ENCODE peak calls at places on chromosome 1, in eight cellular contexts. One of them, this sample, is unnamed.

GRCh38 chr1:9472386-9473031 is 66.8 kb upstream of the SLC25A33 start:
- DNase-seq in NCI-H1092: no peak
- DNase-seq in endodermal cell: peak; percentile 59
- DNase-seq in AG04450: no peak
- DNase-seq in T follicular helper cell: no peak
- DNase-seq in MCF 10A: no peak
- DNase-seq in esophagus muscularis mucosa: no peak
- DNase-seq in fibroblast of pulmonary artery: no peak
- DNase-seq in this sample: peak; percentile 63

GRCh38 chr1:201587729-201588128 is 48.8 kb downstream of the NAV1 start:
- DNase-seq in NCI-H1092: no peak
- DNase-seq in endodermal cell: no peak
- DNase-seq in AG04450: no peak
- DNase-seq in T follicular helper cell: no peak
- DNase-seq in MCF 10A: no peak
- DNase-seq in esophagus muscularis mucosa: no peak
- DNase-seq in fibroblast of pulmonary artery: no peak
- DNase-seq in this sample: no peak

GRCh38 chr1:38068220-38068979 is 21.8 kb upstream of the POU3F1 start:
- DNase-seq in NCI-H1092: no peak
- DNase-seq in endodermal cell: no peak
- DNase-seq in AG04450: no peak
- DNase-seq in T follicular helper cell: no peak
- DNase-seq in MCF 10A: no peak
- DNase-seq in esophagus muscularis mucosa: no peak
- DNase-seq in fibroblast of pulmonary artery: no peak
- DNase-seq in this sample: no peak

GRCh38 chr1:81174052-81174451 is 626.7 kb upstream of the ADGRL2 start:
- DNase-seq in NCI-H1092: no peak
- DNase-seq in endodermal cell: no peak
- DNase-seq in AG04450: no peak
- DNase-seq in T follicular helper cell: no peak
- DNase-seq in MCF 10A: peak; percentile 89
- DNase-seq in esophagus muscularis mucosa: no peak
- DNase-seq in fibroblast of pulmonary artery: no peak
- DNase-seq in this sample: no peak

GRCh38 chr1:179824265-179824664 is 53.3 kb downstream of the TOR1AIP2 start:
- DNase-seq in NCI-H1092: no peak
- DNase-seq in endodermal cell: peak; percentile 47
- DNase-seq in AG04450: no peak
- DNase-seq in T follicular helper cell: no peak
- DNase-seq in MCF 10A: no peak
- DNase-seq in esophagus muscularis mucosa: no peak
- DNase-seq in fibroblast of pulmonary artery: no peak
- DNase-seq in this sample: no peak

GRCh38 chr1:1021010-1021845 is 1.3 kb downstream of the AGRN start:
- DNase-seq in NCI-H1092: no peak
- DNase-seq in endodermal cell: peak; percentile 70
- DNase-seq in AG04450: peak; percentile 15
- DNase-seq in T follicular helper cell: no peak
- DNase-seq in MCF 10A: peak; percentile 82
- DNase-seq in esophagus muscularis mucosa: no peak
- DNase-seq in fibroblast of pulmonary artery: peak; percentile 71
- DNase-seq in this sample: peak; percentile 98

GRCh38 chr1:40980068-40980452 is 564 bp downstream of the CTPS1 start:
- DNase-seq in NCI-H1092: no peak
- DNase-seq in endodermal cell: no peak
- DNase-seq in AG04450: no peak
- DNase-seq in T follicular helper cell: no peak
- DNase-seq in MCF 10A: no peak
- DNase-seq in esophagus muscularis mucosa: no peak
- DNase-seq in fibroblast of pulmonary artery: no peak
- DNase-seq in this sample: no peak

GRCh38 chr1:162536511-162536910 is 25.0 kb upstream of the UAP1 start:
- DNase-seq in NCI-H1092: no peak
- DNase-seq in endodermal cell: no peak
- DNase-seq in AG04450: no peak
- DNase-seq in T follicular helper cell: no peak
- DNase-seq in MCF 10A: peak; percentile 30
- DNase-seq in esophagus muscularis mucosa: no peak
- DNase-seq in fibroblast of pulmonary artery: peak; percentile 31
- DNase-seq in this sample: peak; percentile 82

GRCh38 chr1:206512521-206513180 is 5.3 kb downstream of the RASSF5 start:
- DNase-seq in NCI-H1092: no peak
- DNase-seq in endodermal cell: no peak
- DNase-seq in AG04450: no peak
- DNase-seq in T follicular helper cell: no peak
- DNase-seq in MCF 10A: no peak
- DNase-seq in esophagus muscularis mucosa: no peak
- DNase-seq in fibroblast of pulmonary artery: no peak
- DNase-seq in this sample: no peak

GRCh38 chr1:103457856-103458255 is 67.6 kb upstream of the RNPC3 start:
- DNase-seq in NCI-H1092: no peak
- DNase-seq in endodermal cell: peak; percentile 66
- DNase-seq in AG04450: no peak
- DNase-seq in T follicular helper cell: no peak
- DNase-seq in MCF 10A: no peak
- DNase-seq in esophagus muscularis mucosa: no peak
- DNase-seq in fibroblast of pulmonary artery: no peak
- DNase-seq in this sample: no peak

GRCh38 chr1:179750630-179751029 is 7.5 kb downstream of the FAM163A start:
- DNase-seq in NCI-H1092: no peak
- DNase-seq in endodermal cell: no peak
- DNase-seq in AG04450: no peak
- DNase-seq in T follicular helper cell: no peak
- DNase-seq in MCF 10A: no peak
- DNase-seq in esophagus muscularis mucosa: no peak
- DNase-seq in fibroblast of pulmonary artery: no peak
- DNase-seq in this sample: no peak

This sample was measured in osteoblast.